ENCODE peak calls at places on chromosomes 11 and 22, in six cellular contexts. One of them, this sample, is unnamed.

GRCh38 chr11:72741849-72742521 is 10.2 kb downstream of the ARAP1 start:
- DNase-seq in HepG2: no peak
- DNase-seq in A549: no peak
- DNase-seq in endothelial cell of umbilical vein: no peak
- DNase-seq in GM12878: no peak
- DNase-seq in K562: peak
- DNase-seq in this sample: peak

GRCh38 chr22:37492428-37493344 is 6.5 kb upstream of the MFNG start:
- DNase-seq in HepG2: no peak
- DNase-seq in A549: peak
- DNase-seq in endothelial cell of umbilical vein: peak
- DNase-seq in GM12878: no peak
- DNase-seq in K562: peak
- DNase-seq in this sample: peak

GRCh38 chr11:86346513-86346912 is 28.2 kb upstream of the CCDC81 start:
- DNase-seq in HepG2: no peak
- DNase-seq in A549: no peak
- DNase-seq in endothelial cell of umbilical vein: no peak
- DNase-seq in GM12878: no peak
- DNase-seq in K562: no peak
- DNase-seq in this sample: peak

GRCh38 chr22:28269277-28269676 is 350.2 kb upstream of the PITPNB start:
- DNase-seq in HepG2: no peak
- DNase-seq in A549: no peak
- DNase-seq in endothelial cell of umbilical vein: no peak
- DNase-seq in GM12878: no peak
- DNase-seq in K562: no peak
- DNase-seq in this sample: no peak

GRCh38 chr22:17436382-17436951 is 67.2 kb downstream of the CECR2 start:
- DNase-seq in HepG2: no peak
- DNase-seq in A549: no peak
- DNase-seq in endothelial cell of umbilical vein: no peak
- DNase-seq in GM12878: no peak
- DNase-seq in K562: no peak
- DNase-seq in this sample: peak

GRCh38 chr11:11978098-11978637 is 30.3 kb downstream of the DKK3 start:
- DNase-seq in HepG2: no peak
- DNase-seq in A549: no peak
- DNase-seq in endothelial cell of umbilical vein: no peak
- DNase-seq in GM12878: no peak
- DNase-seq in K562: no peak
- DNase-seq in this sample: no peak

GRCh38 chr22:35986085-35986484 is 42.5 kb downstream of the RBFOX2 start:
- DNase-seq in HepG2: no peak
- DNase-seq in A549: no peak
- DNase-seq in endothelial cell of umbilical vein: peak
- DNase-seq in GM12878: no peak
- DNase-seq in K562: no peak
- DNase-seq in this sample: no peak

GRCh38 chr11:114316980-114317675 is 20.9 kb downstream of the NNMT start:
- DNase-seq in HepG2: no peak
- DNase-seq in A549: no peak
- DNase-seq in endothelial cell of umbilical vein: no peak
- DNase-seq in GM12878: no peak
- DNase-seq in K562: no peak
- DNase-seq in this sample: no peak

GRCh38 chr11:13644997-13645667 is 23.3 kb upstream of the FAR1 start:
- DNase-seq in HepG2: no peak
- DNase-seq in A549: no peak
- DNase-seq in endothelial cell of umbilical vein: peak
- DNase-seq in GM12878: no peak
- DNase-seq in K562: no peak
- DNase-seq in this sample: no peak

GRCh38 chr11:65204646-65205601 is 23.2 kb downstream of the CAPN1 start:
- DNase-seq in HepG2: peak
- DNase-seq in A549: peak
- DNase-seq in endothelial cell of umbilical vein: peak
- DNase-seq in GM12878: no peak
- DNase-seq in K562: peak
- DNase-seq in this sample: peak

GRCh38 chr11:104968856-104969776 is 742 bp upstream of the CASP4 start:
- DNase-seq in HepG2: peak
- DNase-seq in A549: no peak
- DNase-seq in endothelial cell of umbilical vein: peak
- DNase-seq in GM12878: no peak
- DNase-seq in K562: no peak
- DNase-seq in this sample: peak

GRCh38 chr11:14148653-14149273 is 186.2 kb downstream of the SPON1 start:
- DNase-seq in HepG2: peak
- DNase-seq in A549: peak
- DNase-seq in endothelial cell of umbilical vein: peak
- DNase-seq in GM12878: no peak
- DNase-seq in K562: peak
- DNase-seq in this sample: peak

GRCh38 chr11:59706518-59707285 is 6.9 kb downstream of the OR10V1 start:
- DNase-seq in HepG2: no peak
- DNase-seq in A549: peak
- DNase-seq in endothelial cell of umbilical vein: peak
- DNase-seq in GM12878: no peak
- DNase-seq in K562: peak
- DNase-seq in this sample: no peak

GRCh38 chr22:41589260-41589600 is 410 bp downstream of the PMM1 start:
- DNase-seq in HepG2: no peak
- DNase-seq in A549: no peak
- DNase-seq in endothelial cell of umbilical vein: no peak
- DNase-seq in GM12878: no peak
- DNase-seq in K562: peak
- DNase-seq in this sample: peak
- TF ChIP-seq MYC in HepG2: peak
- TF ChIP-seq MYC in A549: no peak
- TF ChIP-seq MYC in endothelial cell of umbilical vein: no peak
- TF ChIP-seq MYC in GM12878: no peak
- TF ChIP-seq MYC in K562: no peak
- TF ChIP-seq MYC in this sample: no peak

GRCh38 chr11:76620471-76620870 is 50.1 kb downstream of the LRRC32 start:
- DNase-seq in HepG2: no peak
- DNase-seq in A549: no peak
- DNase-seq in endothelial cell of umbilical vein: peak
- DNase-seq in GM12878: no peak
- DNase-seq in K562: no peak
- DNase-seq in this sample: no peak
- TF ChIP-seq MYC in HepG2: no peak
- TF ChIP-seq MYC in A549: no peak
- TF ChIP-seq MYC in endothelial cell of umbilical vein: no peak
- TF ChIP-seq MYC in GM12878: no peak
- TF ChIP-seq MYC in K562: no peak
- TF ChIP-seq MYC in this sample: no peak

GRCh38 chr11:57567512-57568329 is at the start of gene UBE2L6:
- DNase-seq in HepG2: no peak
- DNase-seq in A549: peak
- DNase-seq in endothelial cell of umbilical vein: no peak
- DNase-seq in GM12878: no peak
- DNase-seq in K562: peak
- DNase-seq in this sample: peak

GRCh38 chr11:57568330-57568766 is 876 bp upstream of the UBE2L6 start:
- DNase-seq in HepG2: peak
- DNase-seq in A549: no peak
- DNase-seq in endothelial cell of umbilical vein: peak
- DNase-seq in GM12878: peak
- DNase-seq in K562: no peak
- DNase-seq in this sample: no peak

GRCh38 chr11:57566035-57566504 is 1.4 kb downstream of the UBE2L6 start:
- DNase-seq in HepG2: peak
- DNase-seq in A549: no peak
- DNase-seq in endothelial cell of umbilical vein: peak
- DNase-seq in GM12878: peak
- DNase-seq in K562: no peak
- DNase-seq in this sample: peak

GRCh38 chr11:57566564-57567209 is 785 bp downstream of the UBE2L6 start:
- DNase-seq in HepG2: no peak
- DNase-seq in A549: no peak
- DNase-seq in endothelial cell of umbilical vein: peak
- DNase-seq in GM12878: no peak
- DNase-seq in K562: no peak
- DNase-seq in this sample: no peak

GRCh38 chr11:57567210-57567511 is 311 bp downstream of the UBE2L6 start:
- DNase-seq in HepG2: no peak
- DNase-seq in A549: no peak
- DNase-seq in endothelial cell of umbilical vein: peak
- DNase-seq in GM12878: no peak
- DNase-seq in K562: no peak
- DNase-seq in this sample: no peak
- TF ChIP-seq MYC in HepG2: no peak
- TF ChIP-seq MYC in A549: no peak
- TF ChIP-seq MYC in endothelial cell of umbilical vein: no peak
- TF ChIP-seq MYC in GM12878: no peak
- TF ChIP-seq MYC in K562: no peak
- TF ChIP-seq MYC in this sample: no peak

GRCh38 chr11:47333526-47333845 is 19.0 kb downstream of the MYBPC3 start:
- DNase-seq in HepG2: no peak
- DNase-seq in A549: no peak
- DNase-seq in endothelial cell of umbilical vein: no peak
- DNase-seq in GM12878: no peak
- DNase-seq in K562: no peak
- DNase-seq in this sample: no peak

GRCh38 chr11:47336595-47336994 is 15.9 kb downstream of the MYBPC3 start:
- DNase-seq in HepG2: no peak
- DNase-seq in A549: no peak
- DNase-seq in endothelial cell of umbilical vein: no peak
- DNase-seq in GM12878: no peak
- DNase-seq in K562: no peak
- DNase-seq in this sample: no peak

GRCh38 chr11:47333886-47334443 is 18.5 kb downstream of the MYBPC3 start:
- DNase-seq in HepG2: no peak
- DNase-seq in A549: no peak
- DNase-seq in endothelial cell of umbilical vein: no peak
- DNase-seq in GM12878: no peak
- DNase-seq in K562: no peak
- DNase-seq in this sample: no peak

GRCh38 chr11:47337229-47337924 is 15.1 kb downstream of the MYBPC3 start:
- DNase-seq in HepG2: no peak
- DNase-seq in A549: peak
- DNase-seq in endothelial cell of umbilical vein: no peak
- DNase-seq in GM12878: no peak
- DNase-seq in K562: peak
- DNase-seq in this sample: no peak

DNA sequence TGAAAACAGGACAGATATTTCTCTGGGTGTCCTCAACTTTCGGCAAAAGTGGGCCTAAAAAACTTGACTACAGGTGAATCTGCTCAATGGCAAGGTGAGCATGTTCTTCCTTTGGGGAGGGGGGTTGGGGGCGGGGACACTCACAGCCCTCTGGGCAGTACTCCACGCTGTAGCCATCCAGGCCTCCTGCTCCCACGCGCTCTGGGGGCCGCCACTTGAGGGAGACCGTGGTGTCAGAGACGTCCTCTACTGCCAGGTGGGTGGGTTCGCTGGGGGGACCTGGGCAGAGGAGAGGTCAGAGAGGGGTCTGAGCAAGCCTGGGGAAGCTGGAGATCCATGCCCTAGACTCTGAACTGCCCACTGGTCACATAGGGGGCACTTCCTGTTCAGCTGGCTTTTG is 16.8 kb downstream of the MYBPC3 start:
- DNase-seq in HepG2: no peak
- DNase-seq in A549: no peak
- DNase-seq in endothelial cell of umbilical vein: no peak
- DNase-seq in GM12878: no peak
- DNase-seq in K562: no peak
- DNase-seq in this sample: no peak
- TF ChIP-seq MYC in HepG2: no peak
- TF ChIP-seq MYC in A549: no peak
- TF ChIP-seq MYC in endothelial cell of umbilical vein: no peak
- TF ChIP-seq MYC in GM12878: no peak
- TF ChIP-seq MYC in K562: no peak
- TF ChIP-seq MYC in this sample: no peak

GRCh38 chr11:115961168-115962003 is 457.2 kb upstream of the CADM1 start:
- DNase-seq in HepG2: no peak
- DNase-seq in A549: no peak
- DNase-seq in endothelial cell of umbilical vein: no peak
- DNase-seq in GM12878: no peak
- DNase-seq in K562: no peak
- DNase-seq in this sample: no peak

GRCh38 chr11:115964091-115964490 is 459.9 kb upstream of the CADM1 start:
- DNase-seq in HepG2: peak
- DNase-seq in A549: no peak
- DNase-seq in endothelial cell of umbilical vein: no peak
- DNase-seq in GM12878: no peak
- DNase-seq in K562: no peak
- DNase-seq in this sample: no peak

GRCh38 chr11:115958089-115959000 is 454.1 kb upstream of the CADM1 start:
- DNase-seq in HepG2: no peak
- DNase-seq in A549: no peak
- DNase-seq in endothelial cell of umbilical vein: no peak
- DNase-seq in GM12878: no peak
- DNase-seq in K562: no peak
- DNase-seq in this sample: no peak

GRCh38 chr11:115963170-115963569 is 459.0 kb upstream of the CADM1 start:
- DNase-seq in HepG2: no peak
- DNase-seq in A549: no peak
- DNase-seq in endothelial cell of umbilical vein: no peak
- DNase-seq in GM12878: no peak
- DNase-seq in K562: no peak
- DNase-seq in this sample: no peak

GRCh38 chr11:115959098-115959497 is 454.9 kb upstream of the CADM1 start:
- DNase-seq in HepG2: peak
- DNase-seq in A549: no peak
- DNase-seq in endothelial cell of umbilical vein: no peak
- DNase-seq in GM12878: no peak
- DNase-seq in K562: no peak
- DNase-seq in this sample: no peak
- TF ChIP-seq MYC in HepG2: no peak
- TF ChIP-seq MYC in A549: no peak
- TF ChIP-seq MYC in endothelial cell of umbilical vein: no peak
- TF ChIP-seq MYC in GM12878: no peak
- TF ChIP-seq MYC in K562: no peak
- TF ChIP-seq MYC in this sample: no peak

DNA sequence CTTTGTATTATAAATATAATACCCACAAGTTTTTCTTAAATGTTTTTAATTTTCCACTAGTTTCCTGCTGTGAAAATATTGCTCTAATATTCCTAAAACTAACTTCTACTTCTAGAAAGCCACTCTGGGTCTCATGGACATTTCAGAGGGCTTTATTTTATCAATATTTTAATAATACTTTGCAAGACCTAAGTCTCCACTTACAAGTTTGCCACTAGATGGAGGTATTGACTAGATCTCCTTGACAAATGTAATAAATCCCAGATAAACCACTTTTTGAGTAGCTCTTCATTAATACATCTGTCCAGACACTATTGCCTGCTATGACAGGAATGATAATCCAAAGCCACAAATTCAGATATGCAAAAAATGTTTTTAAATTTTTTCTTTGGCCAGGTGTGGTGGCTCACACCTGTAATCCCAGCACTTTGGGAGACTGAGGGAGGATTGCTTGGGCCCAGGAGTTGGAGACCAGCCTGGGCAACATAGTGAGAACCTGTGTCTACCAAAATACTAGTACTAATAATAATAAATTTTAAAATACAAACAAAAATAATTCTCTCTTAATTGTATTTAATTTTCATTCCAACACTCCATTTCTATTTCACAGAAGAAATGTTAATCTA is 3.5 kb upstream of the ACAT1 start:
- DNase-seq in HepG2: peak
- DNase-seq in A549: peak
- DNase-seq in endothelial cell of umbilical vein: peak
- DNase-seq in GM12878: no peak
- DNase-seq in K562: no peak
- DNase-seq in this sample: peak
- TF ChIP-seq MYC in HepG2: no peak
- TF ChIP-seq MYC in A549: no peak
- TF ChIP-seq MYC in endothelial cell of umbilical vein: no peak
- TF ChIP-seq MYC in GM12878: no peak
- TF ChIP-seq MYC in K562: no peak
- TF ChIP-seq MYC in this sample: no peak

This sample was measured in NB4.